ENCODE peak calls at places on chromosomes 2 and 18, in four cellular contexts. W, T, H and C are unnamed samples.

GRCh38 chr18:24054130-24054529 is 39.6 kb downstream of the TTC39C start:
- DNase-seq in T (no peak), H (peak; percentile 60), W (peak; percentile 69), C (no peak)

GRCh38 chr2:126719191-126720030 is 63.5 kb downstream of the GYPC start:
- DNase-seq in H (no peak), W (no peak), T (no peak), C (no peak)

GRCh38 chr18:2570772-2571199 is 519 bp downstream of the METTL4 start:
- DNase-seq in H (peak; percentile 76), W (peak; percentile 78), T (peak; percentile 33), C (no peak)

GRCh38 chr18:40371673-40372072 is 1583.4 kb upstream of the PIK3C3 start:
- DNase-seq in H (no peak), W (peak; percentile 61), T (no peak), C (no peak)

GRCh38 chr2:29139152-29139551 is 23.9 kb downstream of the CLIP4 start:
- DNase-seq in T (no peak), W (no peak), H (no peak), C (no peak)

GRCh38 chr2:191839918-191840804 is 6.7 kb downstream of the CAVIN2 start:
- DNase-seq in H (no peak), T (no peak), W (no peak), C (no peak)

GRCh38 chr18:70535041-70535440 is 246.2 kb downstream of the SOCS6 start:
- DNase-seq in T (no peak), W (no peak), H (no peak), C (no peak)

GRCh38 chr18:33761363-33761762 is 183.3 kb downstream of the ASXL3 start:
- DNase-seq in W (peak; percentile 68), H (no peak), T (no peak), C (no peak)

GRCh38 chr2:172086349-172087190 is 1.3 kb downstream of the DLX1 start:
- DNase-seq in H (peak; percentile 83), T (no peak), W (no peak), C (peak; percentile 89)

GRCh38 chr2:30110773-30111172 is 36.0 kb upstream of the YPEL5 start:
- DNase-seq in T (no peak), H (no peak), W (no peak), C (no peak)

GRCh38 chr2:20484810-20485611 is 38.1 kb downstream of the RHOB start:
- DNase-seq in T (no peak), W (no peak), H (no peak), C (no peak)

GRCh38 chr2:237685408-237685807 is 58.0 kb downstream of the LRRFIP1 start:
- DNase-seq in W (no peak), T (no peak), H (no peak), C (no peak)

GRCh38 chr2:134401081-134401497 is 147.2 kb downstream of the MGAT5 start:
- DNase-seq in W (no peak), H (no peak), T (no peak), C (no peak)